ENCODE peak calls at places on chromosomes 1 and 21, in nine cellular contexts. R is lower lobe of right lung; J is NB4; Y is GM06990; P is RWPE1; M is chondrocyte; U is CD8-positive, alpha-beta T cell; E is left ventricle myocardium inferior; N is foreskin fibroblast. T is an unnamed sample.

GRCh38 chr1:107702946-107703571 is 261.9 kb downstream of the VAV3 start:
- DNase-seq in Y (no peak), N (no peak), P (no peak), U (no peak), E (no peak), M (no peak), R (no peak), J (no peak), T (no peak)

GRCh38 chr1:178806665-178807300 is 64.1 kb downstream of the ANGPTL1 start:
- DNase-seq in P (no peak), Y (no peak), M (no peak), R (no peak), U (no peak), E (no peak), J (no peak), N (no peak), T (no peak)

GRCh38 chr1:212432163-212432705 is 486 bp upstream of the NENF start:
- DNase-seq in E (no peak), J (peak), P (no peak), U (no peak), Y (no peak), M (no peak), N (no peak), R (no peak), T (no peak)

GRCh38 chr21:38914531-38915385 is 109.0 kb downstream of the ETS2 start:
- DNase-seq in J (peak), P (no peak), R (no peak), N (no peak), E (no peak), Y (no peak), U (no peak), M (no peak), T (no peak)

GRCh38 chr1:205477759-205478247 is 22.0 kb upstream of the BLACAT1 start:
- DNase-seq in P (peak), U (no peak), Y (no peak), E (peak), R (peak), M (no peak), N (peak), J (no peak), T (no peak)

GRCh38 chr21:41429305-41429704 is 3.3 kb downstream of the MX1 start:
- DNase-seq in R (no peak), U (no peak), J (no peak), M (no peak), E (no peak), P (no peak), Y (no peak), N (no peak), T (no peak)

GRCh38 chr1:37602750-37603694 is 7.3 kb upstream of the GNL2 start:
- DNase-seq in E (no peak), U (peak), P (peak), M (no peak), N (no peak), J (peak), R (no peak), Y (no peak), T (peak)

GRCh38 chr1:207084701-207085180 is 3.9 kb upstream of the C4BPB start:
- DNase-seq in M (no peak), U (peak), E (no peak), N (peak), P (peak), Y (no peak), R (no peak), J (peak), T (peak)

GRCh38 chr1:172898866-172899265 is 151.9 kb downstream of the TNFSF18 start:
- DNase-seq in U (no peak), Y (no peak), R (no peak), M (no peak), P (no peak), J (no peak), N (no peak), E (no peak), T (no peak)

GRCh38 chr1:68495968-68496679 is 758 bp downstream of the DEPDC1 start:
- DNase-seq in R (no peak), U (no peak), E (no peak), N (no peak), Y (peak), P (no peak), M (no peak), J (peak), T (peak)

GRCh38 chr21:42636535-42636914 is 16.9 kb upstream of the PDE9A start:
- DNase-seq in J (peak), P (peak), M (no peak), Y (no peak), N (peak), R (no peak), E (no peak), U (no peak), T (no peak)

GRCh38 chr1:43932786-43933385 is 715 bp upstream of the ARTN start:
- DNase-seq in N (peak), R (no peak), P (peak), M (no peak), E (no peak), U (no peak), J (peak), Y (no peak), T (peak)

GRCh38 chr1:231070758-231071443 is 30.8 kb upstream of the FAM89A start:
- DNase-seq in U (no peak), J (no peak), Y (no peak), E (no peak), R (no peak), M (no peak), P (no peak), N (no peak), T (no peak)

GRCh38 chr1:30778979-30779293 is 21.4 kb upstream of the LAPTM5 start:
- DNase-seq in M (no peak), Y (no peak), R (no peak), U (no peak), N (no peak), P (no peak), J (no peak), E (no peak), T (no peak)

GRCh38 chr1:211257831-211258225 is 1.3 kb upstream of the RCOR3 start:
- DNase-seq in N (no peak), M (no peak), R (no peak), U (no peak), P (no peak), Y (no peak), J (no peak), E (no peak), T (no peak)

GRCh38 chr1:23593556-23594148 is 34.4 kb upstream of the ID3 start:
- DNase-seq in N (no peak), E (no peak), Y (peak), U (no peak), P (peak), R (no peak), J (no peak), M (no peak), T (no peak)

GRCh38 chr1:65195495-65196417 is 47.8 kb downstream of the AK4 start:
- DNase-seq in U (no peak), J (no peak), Y (no peak), N (peak), R (no peak), E (no peak), P (no peak), M (no peak), T (no peak)

GRCh38 chr1:56285554-56286402 is 293.6 kb downstream of the PLPP3 start:
- DNase-seq in M (no peak), N (no peak), R (no peak), U (no peak), Y (no peak), P (no peak), J (no peak), E (no peak), T (no peak)

GRCh38 chr1:247324204-247324787 is 7.4 kb downstream of the ZNF496 start:
- DNase-seq in U (no peak), J (no peak), Y (no peak), M (no peak), N (no peak), P (no peak), R (no peak), E (no peak), T (no peak)

GRCh38 chr1:226123591-226124471 is 61.3 kb downstream of the H3-3A start:
- DNase-seq in P (peak), M (peak), N (no peak), J (no peak), R (no peak), E (no peak), U (no peak), Y (no peak), T (no peak)

GRCh38 chr1:4605158-4605557 is 49.3 kb upstream of the AJAP1 start:
- DNase-seq in J (no peak), N (no peak), P (no peak), U (no peak), E (no peak), R (no peak), M (no peak), Y (no peak), T (no peak)

GRCh38 chr1:16163882-16164820 is 8.3 kb upstream of the EPHA2 start:
- DNase-seq in E (no peak), U (no peak), M (no peak), R (no peak), P (peak), Y (no peak), N (peak), J (peak), T (no peak)

GRCh38 chr1:5220421-5220820 is 566.0 kb downstream of the AJAP1 start:
- DNase-seq in E (no peak), U (no peak), R (no peak), J (no peak), N (no peak), Y (no peak), M (no peak), P (no peak), T (no peak)

GRCh38 chr1:15417365-15417934 is 7.8 kb downstream of the EFHD2 start:
- DNase-seq in M (no peak), R (peak), J (peak), Y (peak), N (no peak), E (no peak), P (peak), U (peak), T (peak)

GRCh38 chr1:108692724-108693655 is 880 bp downstream of the PRPF38B start:
- DNase-seq in M (no peak), E (peak), U (peak), J (peak), R (peak), Y (peak), N (peak), P (peak), T (peak)

GRCh38 chr1:154081386-154082126 is 73.3 kb downstream of the NUP210L start:
- DNase-seq in Y (no peak), E (no peak), P (peak), R (no peak), M (no peak), N (no peak), U (no peak), J (no peak), T (no peak)

GRCh38 chr1:1434131-1434811 is 1.2 kb upstream of the VWA1 start:
- DNase-seq in P (no peak), E (peak), Y (no peak), J (no peak), N (no peak), M (no peak), U (no peak), R (peak), T (peak)

GRCh38 chr1:167103236-167103894 is 9.5 kb downstream of the STYXL2 start:
- DNase-seq in P (no peak), M (no peak), R (no peak), J (no peak), E (no peak), Y (no peak), U (no peak), N (no peak), T (no peak)

GRCh38 chr1:17547271-17547670 is 7.8 kb downstream of the ARHGEF10L start:
- DNase-seq in P (no peak), U (no peak), M (no peak), J (no peak), Y (no peak), R (no peak), N (no peak), E (no peak), T (no peak)
- TF ChIP-seq CTCF in P (no peak), U (no peak), M (no peak), J (no peak), Y (no peak), R (no peak), N (no peak), E (no peak), T (no peak)

GRCh38 chr1:87242445-87243185 is 86.1 kb upstream of the LMO4 start:
- DNase-seq in U (no peak), R (no peak), E (no peak), M (no peak), N (no peak), J (no peak), Y (no peak), P (no peak), T (no peak)

GRCh38 chr1:87249803-87250202 is 78.9 kb upstream of the LMO4 start:
- DNase-seq in Y (no peak), E (no peak), U (no peak), R (no peak), P (peak), J (no peak), N (no peak), M (no peak), T (no peak)

GRCh38 chr1:87243573-87243972 is 85.1 kb upstream of the LMO4 start:
- DNase-seq in M (no peak), R (no peak), E (no peak), Y (no peak), N (no peak), U (no peak), J (no peak), P (no peak), T (no peak)

GRCh38 chr1:87250336-87250735 is 78.3 kb upstream of the LMO4 start:
- DNase-seq in N (no peak), M (no peak), Y (no peak), J (no peak), P (no peak), U (no peak), R (no peak), E (no peak), T (no peak)

GRCh38 chr1:87246436-87246835 is 82.2 kb upstream of the LMO4 start:
- DNase-seq in J (no peak), R (no peak), N (no peak), U (no peak), M (no peak), E (no peak), P (no peak), Y (no peak), T (no peak)
- TF ChIP-seq CTCF in J (no peak), R (no peak), N (no peak), U (no peak), M (no peak), E (no peak), P (no peak), Y (no peak), T (no peak)

DNA sequence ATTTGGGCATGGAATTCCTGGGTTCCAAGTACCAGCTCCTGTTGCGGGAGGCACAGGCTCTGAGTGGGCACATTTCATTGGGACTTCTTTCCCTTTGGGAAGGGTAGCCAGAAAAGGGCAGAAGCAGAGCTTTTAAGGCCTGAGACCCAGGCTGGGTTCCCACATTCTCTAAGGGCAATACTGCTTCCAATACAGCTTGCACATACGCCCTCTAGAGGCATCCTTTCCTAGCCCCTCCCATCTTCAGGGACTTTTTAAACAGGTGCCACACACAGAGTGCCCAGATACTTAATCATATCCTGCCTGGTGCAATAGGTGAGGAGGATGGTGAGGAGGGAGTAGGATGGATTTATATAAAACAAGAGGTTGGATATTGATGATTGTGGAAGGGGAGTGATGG is 5.7 kb downstream of the GPR88 start:
- DNase-seq in N (no peak), J (peak), M (no peak), Y (no peak), R (peak), E (no peak), U (no peak), P (peak), T (peak)
- TF ChIP-seq CTCF in N (no peak), J (peak), M (peak), Y (peak), R (peak), E (no peak), U (peak), P (no peak), T (peak)

DNA sequence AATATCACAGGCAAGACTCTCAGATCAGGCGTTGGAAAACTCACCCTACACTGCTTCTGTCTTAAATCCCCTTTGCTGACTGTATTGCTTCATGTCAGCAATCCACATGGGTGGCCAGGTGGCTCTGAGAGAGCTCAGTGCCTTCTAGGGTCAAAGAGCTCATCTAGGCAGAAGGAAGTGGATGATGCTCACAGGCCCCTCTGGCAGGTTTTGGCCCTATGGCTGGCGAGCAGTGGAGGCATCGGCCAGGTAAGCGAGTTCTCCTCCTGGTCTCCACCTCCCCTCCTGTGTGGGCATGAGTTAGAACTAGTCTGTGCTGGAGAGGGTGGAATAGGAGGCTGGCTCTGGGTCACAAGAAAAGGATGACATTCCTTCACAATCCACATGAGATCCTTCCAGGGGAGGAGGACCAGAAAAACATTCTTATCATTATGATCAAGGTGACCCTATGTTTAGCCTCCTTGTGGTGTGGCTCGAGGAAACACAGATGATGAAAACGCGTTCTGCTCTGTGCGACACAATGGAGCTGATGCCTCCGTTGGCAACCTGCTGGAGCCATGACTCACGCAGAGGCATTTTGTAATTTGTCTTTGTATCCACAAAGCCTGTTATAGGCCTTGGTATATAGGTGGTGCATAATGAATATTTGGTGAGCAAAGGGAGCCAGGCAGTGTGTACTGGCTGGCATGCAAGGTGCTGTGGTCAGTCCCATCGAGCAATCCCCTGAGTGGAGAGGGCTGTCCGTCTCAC is 264.6 kb upstream of the RAB4A start:
- DNase-seq in J (peak), U (no peak), M (no peak), E (no peak), Y (no peak), R (no peak), N (no peak), P (peak), T (no peak)
- TF ChIP-seq CTCF in J (no peak), U (no peak), M (no peak), E (no peak), Y (no peak), R (no peak), N (no peak), P (no peak), T (no peak)